ENCODE peak calls at places on chromosomes 4 and X, in seven cellular contexts. One of them, this sample, is unnamed.
A peak's percentile ranks its signal among the peaks of the same experiment; 100 is the strongest.

GRCh38 chrX:40617566-40617965 is 5.7 kb upstream of the MPC1L start:
- DNase-seq in choroid plexus epithelial cell: no peak
- DNase-seq in SIG-M5: no peak
- DNase-seq in testis: no peak
- DNase-seq in anterior cingulate cortex: no peak
- DNase-seq in smooth muscle cell of the brain vasculature: no peak
- DNase-seq in GM23248: no peak
- DNase-seq in this sample: no peak

GRCh38 chrX:107755721-107756120 is 19.9 kb downstream of the TSC22D3 start:
- DNase-seq in choroid plexus epithelial cell: no peak
- DNase-seq in SIG-M5: no peak
- DNase-seq in testis: no peak
- DNase-seq in anterior cingulate cortex: no peak
- DNase-seq in smooth muscle cell of the brain vasculature: no peak
- DNase-seq in GM23248: no peak
- DNase-seq in this sample: no peak

GRCh38 chr4:45283352-45283751 is 557.0 kb upstream of the GNPDA2 start:
- DNase-seq in choroid plexus epithelial cell: no peak
- DNase-seq in SIG-M5: no peak
- DNase-seq in testis: no peak
- DNase-seq in anterior cingulate cortex: no peak
- DNase-seq in smooth muscle cell of the brain vasculature: no peak
- DNase-seq in GM23248: no peak
- DNase-seq in this sample: no peak

GRCh38 chr4:3729188-3729884 is 36.8 kb upstream of the ADRA2C start:
- DNase-seq in choroid plexus epithelial cell: no peak
- DNase-seq in SIG-M5: no peak
- DNase-seq in testis: no peak
- DNase-seq in anterior cingulate cortex: no peak
- DNase-seq in smooth muscle cell of the brain vasculature: no peak
- DNase-seq in GM23248: peak; percentile 89
- DNase-seq in this sample: no peak

GRCh38 chr4:122823476-122823875 is 3.2 kb upstream of the FGF2 start:
- DNase-seq in choroid plexus epithelial cell: no peak
- DNase-seq in SIG-M5: no peak
- DNase-seq in testis: no peak
- DNase-seq in anterior cingulate cortex: no peak
- DNase-seq in smooth muscle cell of the brain vasculature: no peak
- DNase-seq in GM23248: peak; percentile 40
- DNase-seq in this sample: no peak

GRCh38 chr4:22287626-22288025 is 228.2 kb downstream of the ADGRA3 start:
- DNase-seq in choroid plexus epithelial cell: no peak
- DNase-seq in SIG-M5: no peak
- DNase-seq in testis: no peak
- DNase-seq in anterior cingulate cortex: peak; percentile 1
- DNase-seq in smooth muscle cell of the brain vasculature: no peak
- DNase-seq in GM23248: no peak
- DNase-seq in this sample: no peak

GRCh38 chr4:150259861-150260567 is 181.8 kb downstream of the DCLK2 start:
- DNase-seq in choroid plexus epithelial cell: no peak
- DNase-seq in SIG-M5: no peak
- DNase-seq in testis: peak; percentile 37
- DNase-seq in anterior cingulate cortex: no peak
- DNase-seq in smooth muscle cell of the brain vasculature: no peak
- DNase-seq in GM23248: no peak
- DNase-seq in this sample: no peak

GRCh38 chr4:57039345-57039744 is 60.6 kb downstream of the POLR2B start:
- DNase-seq in choroid plexus epithelial cell: peak; percentile 54
- DNase-seq in SIG-M5: no peak
- DNase-seq in testis: no peak
- DNase-seq in anterior cingulate cortex: no peak
- DNase-seq in smooth muscle cell of the brain vasculature: no peak
- DNase-seq in GM23248: peak; percentile 47
- DNase-seq in this sample: no peak

GRCh38 chrX:23952984-23953907 is 45.4 kb downstream of the CXorf58 start:
- DNase-seq in choroid plexus epithelial cell: peak; percentile 15
- DNase-seq in SIG-M5: peak; percentile 18
- DNase-seq in testis: no peak
- DNase-seq in anterior cingulate cortex: no peak
- DNase-seq in smooth muscle cell of the brain vasculature: no peak
- DNase-seq in GM23248: no peak
- DNase-seq in this sample: no peak